ENCODE peak calls at places on chromosome 4, in five cellular contexts. J is fibroblast of mammary gland, N is endodermal cell, H is BJ, F is HCT116. G is an unnamed sample.

GRCh38 chr4:127143460-127144190 is 489.1 kb upstream of the INTU start:
- DNase-seq in N (no peak), F (no peak), H (peak), J (peak), G (no peak)

GRCh38 chr4:7387925-7388324 is 46.8 kb downstream of the PSAPL1 start:
- DNase-seq in J (no peak), N (no peak), F (no peak), H (no peak), G (no peak)

GRCh38 chr4:102301167-102301566 is 44.1 kb downstream of the SLC39A8 start:
- DNase-seq in N (no peak), J (no peak), F (no peak), H (no peak), G (no peak)

GRCh38 chr4:118557298-118557851 is 127.8 kb upstream of the METTL14 start:
- DNase-seq in F (peak), N (no peak), J (peak), H (peak), G (no peak)

GRCh38 chr4:151403656-151404055 is 5.3 kb upstream of the FHIP1A start:
- DNase-seq in J (no peak), F (no peak), N (no peak), H (no peak), G (no peak)

GRCh38 chr4:166421556-166422156 is 548.6 kb downstream of the TLL1 start:
- DNase-seq in J (peak), H (peak), N (no peak), F (no peak), G (no peak)

GRCh38 chr4:113278324-113278934 is 229.0 kb downstream of the ANK2 start:
- DNase-seq in N (peak), F (peak), J (peak), H (no peak), G (peak)

GRCh38 chr4:45284400-45285085 is 558.2 kb upstream of the GNPDA2 start:
- DNase-seq in N (no peak), J (no peak), H (no peak), F (no peak), G (no peak)

GRCh38 chr4:176981074-176981473 is 188.4 kb upstream of the VEGFC start:
- DNase-seq in N (no peak), H (no peak), F (no peak), J (peak), G (no peak)

GRCh38 chr4:113050361-113050760 is 908 bp downstream of the ANK2 start:
- DNase-seq in J (no peak), H (no peak), N (no peak), F (no peak), G (no peak)

GRCh38 chr4:19983072-19983471 is 268.6 kb upstream of the SLIT2 start:
- DNase-seq in H (peak), N (no peak), J (peak), F (no peak), G (no peak)

GRCh38 chr4:56786955-56787354 is 34.5 kb downstream of the SPINK2 start:
- DNase-seq in N (peak), J (peak), H (no peak), F (no peak), G (peak)

GRCh38 chr4:182944484-182945227 is 27.5 kb upstream of the DCTD start:
- DNase-seq in H (no peak), N (no peak), J (no peak), F (no peak), G (no peak)

GRCh38 chr4:89836031-89836777 is 757 bp downstream of the SNCA start:
- DNase-seq in J (no peak), F (no peak), N (peak), H (no peak), G (no peak)

GRCh38 chr4:7331682-7332000 is 103.1 kb downstream of the PSAPL1 start:
- DNase-seq in N (no peak), F (no peak), J (no peak), H (no peak), G (no peak)

GRCh38 chr4:19693949-19694597 is 557.6 kb upstream of the SLIT2 start:
- DNase-seq in J (no peak), N (no peak), F (no peak), H (no peak), G (no peak)

GRCh38 chr4:133865606-133866327 is 335.8 kb downstream of the PABPC4L start:
- DNase-seq in H (peak), J (peak), N (peak), F (peak), G (no peak)

GRCh38 chr4:2412534-2412884 is 5.9 kb downstream of the ZFYVE28 start:
- DNase-seq in F (no peak), J (no peak), N (no peak), H (no peak), G (no peak)

GRCh38 chr4:119204898-119205297 is 7.6 kb upstream of the USP53 start:
- DNase-seq in H (no peak), N (no peak), J (no peak), F (no peak), G (no peak)

GRCh38 chr4:123397276-123398150 is 918 bp downstream of the SPRY1 start:
- DNase-seq in J (peak), H (no peak), F (peak), N (peak), G (peak)

GRCh38 chr4:5969777-5970176 is 48.5 kb downstream of the C4orf50 start:
- DNase-seq in N (peak), F (no peak), J (no peak), H (no peak), G (no peak)

GRCh38 chr4:105022811-105023667 is 123.6 kb upstream of the TET2 start:
- DNase-seq in N (peak), F (peak), H (no peak), J (peak), G (no peak)

GRCh38 chr4:77443941-77444340 is 161.7 kb upstream of the CXCL13 start:
- DNase-seq in N (no peak), H (peak), J (peak), F (no peak), G (no peak)

GRCh38 chr4:153900426-153900825 is 111.5 kb upstream of the SFRP2 start:
- DNase-seq in F (no peak), N (no peak), J (no peak), H (no peak), G (no peak)

GRCh38 chr4:88779431-88779830 is 81.8 kb upstream of the NAP1L5 start:
- DNase-seq in J (no peak), N (no peak), H (no peak), F (no peak), G (no peak)

GRCh38 chr4:37383579-37384229 is 139.2 kb downstream of the NWD2 start:
- DNase-seq in N (peak), F (peak), J (peak), H (no peak), G (no peak)

GRCh38 chr4:150302553-150302952 is 224.3 kb downstream of the DCLK2 start:
- DNase-seq in N (no peak), H (peak), J (peak), F (peak), G (no peak)

GRCh38 chr4:122689972-122690371 is 42.5 kb upstream of the BBS12 start:
- DNase-seq in F (no peak), N (no peak), J (no peak), H (no peak), G (no peak)

GRCh38 chr4:121991968-121992367 is 40.1 kb upstream of the TRPC3 start:
- DNase-seq in H (no peak), F (no peak), J (no peak), N (no peak), G (no peak)

GRCh38 chr4:77734928-77735327 is 84.2 kb downstream of the CNOT6L start:
- DNase-seq in H (peak), J (peak), N (peak), F (no peak), G (no peak)

GRCh38 chr4:150004481-150004880 is 73.8 kb upstream of the DCLK2 start:
- DNase-seq in F (no peak), H (no peak), J (peak), N (no peak), G (no peak)

GRCh38 chr4:138759508-138759907 is 256.1 kb upstream of the NOCT start:
- DNase-seq in F (no peak), J (no peak), N (peak), H (no peak), G (no peak)

GRCh38 chr4:112509243-112510190 is 6.5 kb downstream of the NEUROG2 start:
- DNase-seq in F (no peak), H (no peak), J (no peak), N (peak), G (no peak)

GRCh38 chr4:26061248-26061986 is 147.4 kb downstream of the SMIM20 start:
- DNase-seq in N (peak), J (peak), H (no peak), F (peak), G (no peak)

GRCh38 chr4:138770818-138771217 is 244.8 kb upstream of the NOCT start:
- DNase-seq in J (no peak), F (no peak), H (no peak), N (no peak), G (no peak)

DNA sequence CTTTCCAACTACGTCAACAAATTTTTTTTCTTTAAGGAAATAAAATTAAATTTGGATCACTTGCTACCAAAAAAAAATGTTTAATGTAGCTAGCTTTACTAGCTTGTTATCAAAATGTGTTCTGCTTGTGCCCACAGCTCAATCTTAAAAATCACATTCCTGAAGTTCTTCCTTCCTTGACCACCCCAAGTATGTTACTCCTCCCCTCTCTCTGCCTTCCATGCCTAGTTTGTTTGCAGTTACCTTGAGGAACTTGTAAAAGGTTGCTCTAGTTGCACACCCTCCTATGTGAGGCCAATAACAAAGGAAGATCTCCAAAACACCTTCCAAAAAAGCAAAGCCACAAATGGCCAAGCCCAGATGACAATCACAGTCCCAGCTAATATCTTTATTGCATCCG is 19.6 kb upstream of the TMEM184C start:
- DNase-seq in N (no peak), H (no peak), J (no peak), F (no peak), G (no peak)
- H3K4me3 ChIP-seq in N (no peak), H (no peak), J (no peak), F (no peak), G (no peak)

DNA sequence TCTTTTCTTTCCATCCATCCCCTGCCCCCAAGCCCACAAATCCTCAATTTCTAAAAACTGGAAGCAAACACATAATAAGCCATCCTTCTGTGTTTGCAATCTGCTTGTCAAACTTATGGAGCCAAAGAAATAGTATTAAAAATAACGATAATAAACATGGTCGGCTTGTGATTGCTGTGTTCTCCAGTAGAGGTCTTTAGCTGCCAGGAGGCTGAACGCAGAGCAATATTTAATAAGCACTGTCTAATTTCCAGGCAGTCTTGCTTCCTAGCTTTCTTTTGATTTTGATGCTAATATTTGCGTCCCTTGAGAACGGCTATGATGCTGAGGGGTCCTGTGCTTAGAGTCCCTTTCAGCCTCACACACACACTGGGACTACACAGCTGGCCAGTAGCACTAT is 3.2 kb upstream of the HELT start:
- DNase-seq in N (no peak), F (no peak), H (no peak), J (peak), G (no peak)
- TF ChIP-seq CTCF in N (no peak), F (no peak), H (no peak), J (peak), G (no peak)

DNA sequence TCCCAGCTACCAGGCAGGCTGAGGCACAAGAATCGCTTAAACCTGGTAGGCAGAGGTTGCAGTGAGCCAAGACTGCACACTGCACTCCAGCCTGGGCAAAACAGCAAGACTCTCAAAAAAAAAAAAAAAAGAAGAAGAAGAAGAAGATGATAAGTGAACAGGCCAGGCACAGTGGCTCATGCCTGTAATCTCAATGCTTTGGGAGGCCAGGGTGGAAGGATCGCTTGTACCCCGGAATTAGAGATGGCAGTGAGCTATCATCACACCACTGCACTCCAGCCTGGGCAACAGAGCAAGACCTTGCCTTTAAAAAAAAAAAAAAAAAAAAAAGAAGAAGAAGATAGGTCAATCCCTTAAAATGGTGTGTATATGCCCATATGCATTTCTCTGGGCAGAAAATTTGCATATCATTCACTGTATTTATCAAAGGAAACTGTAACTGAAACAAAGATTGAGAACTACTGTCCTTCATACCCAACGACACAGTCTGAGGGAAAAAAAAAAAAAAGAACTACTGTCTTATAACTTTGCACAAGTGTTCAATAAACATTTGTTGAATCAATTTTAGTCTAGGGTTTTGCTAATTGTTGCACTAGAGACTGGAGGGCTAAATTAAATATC is 2.3 kb downstream of the RFC1 start:
- DNase-seq in F (no peak), J (no peak), N (no peak), H (no peak), G (no peak)
- H3K4me3 ChIP-seq in F (no peak), J (no peak), N (peak), H (no peak), G (no peak)

GRCh38 chr4:87006531-87007344 is 71.9 kb downstream of the AFF1 start:
- DNase-seq in N (peak), H (peak), F (peak), J (peak), G (peak)
- TF ChIP-seq CTCF in N (peak), H (peak), F (peak), J (peak), G (no peak)

GRCh38 chr4:185145572-185145971 is 2.5 kb downstream of the SLC25A4 start:
- DNase-seq in J (no peak), N (no peak), F (no peak), H (no peak), G (no peak)

GRCh38 chr4:185142911-185143595 is at the start of gene SLC25A4:
- DNase-seq in N (peak), J (peak), H (no peak), F (peak), G (peak)

GRCh38 chr4:185142563-185142910 is 529 bp upstream of the SLC25A4 start:
- DNase-seq in N (no peak), F (no peak), J (no peak), H (no peak), G (no peak)

GRCh38 chr4:185143596-185143969 is 517 bp downstream of the SLC25A4 start:
- DNase-seq in J (no peak), F (no peak), N (no peak), H (no peak), G (no peak)

GRCh38 chr4:185144601-185145240 is 1.7 kb downstream of the SLC25A4 start:
- DNase-seq in N (no peak), H (no peak), F (no peak), J (no peak), G (no peak)
- H3K4me3 ChIP-seq in N (peak), H (no peak), F (no peak), J (no peak), G (no peak)

GRCh38 chr4:1249148-1249730 is 309 bp upstream of the CTBP1 start:
- DNase-seq in F (peak), J (peak), H (no peak), N (peak), G (peak)
- TF ChIP-seq CTCF in F (no peak), J (no peak), H (no peak), N (no peak), G (no peak)

DNA sequence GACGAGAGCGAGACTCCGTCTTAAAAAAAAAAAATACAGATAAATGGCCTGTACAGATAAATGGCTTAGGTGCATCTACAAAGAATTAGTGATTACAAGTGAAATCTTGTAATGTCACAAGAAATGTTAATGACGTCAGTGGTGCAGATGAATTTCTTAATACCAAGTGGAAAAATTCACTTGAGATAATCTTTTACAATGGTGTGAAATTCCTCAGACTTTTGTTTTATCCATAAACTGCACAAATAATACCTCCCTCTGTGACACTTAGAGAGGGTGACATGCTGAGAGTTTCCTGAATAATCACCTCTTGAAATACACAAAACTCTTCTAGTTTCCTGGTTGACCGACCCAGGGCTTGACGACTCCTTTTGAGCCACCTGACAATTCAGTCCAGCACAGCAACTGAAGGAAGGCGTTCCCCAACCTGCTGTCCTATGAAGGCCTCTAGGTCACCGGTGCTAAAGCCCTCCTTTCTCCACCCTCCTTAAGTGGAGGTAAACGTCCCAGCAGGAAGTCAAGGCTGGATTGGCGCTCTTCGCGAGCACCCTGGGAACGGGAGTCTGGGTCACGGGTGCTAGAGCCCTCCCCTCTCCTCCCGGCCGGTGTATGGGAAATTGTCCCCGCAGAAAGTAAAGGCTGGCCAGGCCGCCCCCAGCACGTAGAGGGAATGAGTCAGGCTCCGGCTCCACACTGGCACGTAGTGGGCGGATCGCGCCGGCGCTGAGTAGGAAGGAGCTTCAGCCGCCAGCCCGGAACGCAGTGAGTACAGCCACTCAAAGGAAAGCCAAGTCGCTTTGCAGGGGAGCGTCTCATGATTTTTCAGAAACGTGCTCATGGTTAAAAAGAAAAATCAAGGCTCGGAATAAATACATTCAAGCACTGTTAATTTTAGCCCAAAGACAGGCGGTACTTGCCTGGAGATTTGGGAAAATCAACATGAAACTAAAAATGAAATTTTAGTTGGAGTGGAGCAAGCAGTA is at the start of gene TMEM144:
- DNase-seq in N (peak), H (peak), J (peak), F (peak), G (peak)
- H3K4me3 ChIP-seq in N (peak), H (peak), J (peak), F (peak), G (no peak)

G was measured in lung.